ENCODE peak calls at places on chromosomes 5 and 9, in four cellular contexts. Y is IMR-90, C is fibroblast of lung, U is mesenchymal stem cell. P is an unnamed sample.

GRCh38 chr9:89464991-89465390 is 32.9 kb downstream of the SEMA4D start:
- DNase-seq in Y (no peak), C (no peak), U (no peak), P (no peak)

GRCh38 chr5:132901036-132901435 is 27.6 kb downstream of the LEAP2 start:
- DNase-seq in Y (no peak), C (no peak), U (no peak), P (no peak)

GRCh38 chr9:94638335-94639044 is 828 bp downstream of the FBP1 start:
- DNase-seq in Y (no peak), C (no peak), U (no peak), P (no peak)

GRCh38 chr5:171249460-171249859 is 59.6 kb upstream of the TLX3 start:
- DNase-seq in Y (no peak), C (no peak), U (no peak), P (no peak)

GRCh38 chr5:149803641-149804468 is 73.7 kb downstream of the PPARGC1B start:
- DNase-seq in Y (peak; percentile 16), C (no peak), U (peak; percentile 46), P (no peak)

GRCh38 chr5:374631-375335 is 53.3 kb downstream of the AHRR start:
- DNase-seq in Y (no peak), C (no peak), U (no peak), P (no peak)

GRCh38 chr9:121288874-121289553 is 21.1 kb downstream of the GSN start:
- DNase-seq in Y (peak; percentile 74), C (peak; percentile 50), U (peak; percentile 84), P (peak; percentile 45)

GRCh38 chr5:138611295-138612220 is 36.4 kb upstream of the HSPA9 start:
- DNase-seq in Y (no peak), C (peak; percentile 60), U (peak; percentile 66), P (no peak)

GRCh38 chr9:36151306-36152210 is 15.0 kb downstream of the GLIPR2 start:
- DNase-seq in Y (peak; percentile 64), C (peak; percentile 49), U (peak; percentile 87), P (no peak)

GRCh38 chr5:172283020-172283861 is at the start of gene UBTD2:
- DNase-seq in Y (peak; percentile 70), C (peak; percentile 76), U (peak; percentile 86), P (peak; percentile 75)

GRCh38 chr5:73388371-73388684 is 60.2 kb downstream of the FOXD1 start:
- DNase-seq in Y (peak; percentile 63), C (no peak), U (peak; percentile 64), P (no peak)

GRCh38 chr5:88407341-88407740 is 138.7 kb upstream of the TMEM161B start:
- DNase-seq in Y (no peak), C (no peak), U (no peak), P (no peak)

GRCh38 chr5:102678267-102679058 is 76.6 kb upstream of the PAM start:
- DNase-seq in Y (peak; percentile 60), C (peak; percentile 55), U (no peak), P (no peak)

GRCh38 chr9:121310571-121310970 is 42.6 kb downstream of the GSN start:
- DNase-seq in Y (no peak), C (no peak), U (no peak), P (no peak)

GRCh38 chr5:77076961-77077820 is 9.9 kb downstream of the ZBED3 start:
- DNase-seq in Y (peak; percentile 58), C (peak; percentile 59), U (peak; percentile 65), P (peak; percentile 71)

GRCh38 chr9:133987946-133988665 is 4.0 kb downstream of the VAV2 start:
- DNase-seq in Y (no peak), C (no peak), U (no peak), P (no peak)

DNA sequence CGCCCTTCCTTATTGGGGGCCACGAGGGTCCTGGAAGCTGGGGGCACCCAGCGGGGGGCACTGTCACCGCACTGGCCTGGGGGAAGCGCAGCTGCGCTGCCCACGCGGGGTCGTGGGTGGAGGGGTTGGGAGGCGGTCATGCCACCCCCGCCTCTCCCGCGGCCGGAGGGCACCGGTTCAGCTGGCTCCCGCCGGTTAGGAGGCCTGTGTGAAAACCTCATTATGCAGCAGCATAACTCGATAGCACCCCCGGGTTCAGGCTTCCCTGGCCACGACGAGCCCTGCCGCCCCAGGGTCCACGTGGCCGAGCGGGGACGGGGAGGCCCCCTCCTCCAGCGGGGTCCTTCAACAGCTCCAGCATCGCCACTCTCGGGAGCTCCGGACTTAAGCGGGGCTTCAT is 91.2 kb upstream of the ERCC6L2 start:
- DNase-seq in Y (no peak), C (no peak), U (no peak), P (no peak)
- H2AFZ ChIP-seq in Y (no peak overlapping the region), C (no peak overlapping the region), U (no peak overlapping the region), P (no peak overlapping the region)

GRCh38 chr9:112542893-112543292 is 56.3 kb downstream of the KIAA1958 start:
- DNase-seq in Y (no peak), C (no peak), U (no peak), P (no peak)
- H2AFZ ChIP-seq in Y (no peak overlapping the region), C (no peak overlapping the region), U (no peak overlapping the region), P (no peak overlapping the region)

GRCh38 chr9:30925635-30926034 is 1458.8 kb upstream of the ACO1 start:
- DNase-seq in Y (no peak), C (no peak), U (no peak), P (no peak)

DNA sequence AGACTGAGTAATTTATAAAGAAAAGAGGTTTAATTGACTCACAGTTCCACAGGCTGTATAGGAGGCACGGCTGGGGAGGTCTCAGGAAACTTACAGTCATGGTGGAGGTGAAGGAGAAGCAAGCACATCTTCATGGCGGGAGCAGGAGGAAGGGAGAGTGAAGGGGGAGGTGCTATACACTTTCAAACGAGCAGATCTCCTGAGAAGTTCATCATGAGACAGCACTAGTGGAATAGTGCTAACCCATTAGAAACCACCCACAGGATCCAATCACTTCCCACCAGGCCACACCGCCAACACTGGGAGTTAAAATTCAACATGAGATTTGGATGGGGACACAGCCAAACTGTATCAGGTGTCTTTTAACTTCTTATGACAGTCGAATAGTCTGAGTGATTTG is 1459.3 kb upstream of the ACO1 start:
- DNase-seq in Y (no peak), C (no peak), U (no peak), P (no peak)
- H2AFZ ChIP-seq in Y (no peak overlapping the region), C (no peak overlapping the region), U (no peak overlapping the region), P (no peak overlapping the region)

GRCh38 chr9:8365029-8365428 is 565.5 kb upstream of the DMAC1 start:
- DNase-seq in Y (peak; percentile 76), C (peak; percentile 79), U (peak; percentile 54), P (no peak)
- H2AFZ ChIP-seq in Y (no peak overlapping the region), C (no peak overlapping the region), U (no peak overlapping the region), P (no peak overlapping the region)

GRCh38 chr5:129063483-129064136 is 30.9 kb upstream of the ISOC1 start:
- DNase-seq in Y (no peak), C (peak; percentile 65), U (no peak), P (no peak)
- H2AFZ ChIP-seq in Y (no peak overlapping the region), C (no peak overlapping the region), U (no peak overlapping the region), P (no peak overlapping the region)

DNA sequence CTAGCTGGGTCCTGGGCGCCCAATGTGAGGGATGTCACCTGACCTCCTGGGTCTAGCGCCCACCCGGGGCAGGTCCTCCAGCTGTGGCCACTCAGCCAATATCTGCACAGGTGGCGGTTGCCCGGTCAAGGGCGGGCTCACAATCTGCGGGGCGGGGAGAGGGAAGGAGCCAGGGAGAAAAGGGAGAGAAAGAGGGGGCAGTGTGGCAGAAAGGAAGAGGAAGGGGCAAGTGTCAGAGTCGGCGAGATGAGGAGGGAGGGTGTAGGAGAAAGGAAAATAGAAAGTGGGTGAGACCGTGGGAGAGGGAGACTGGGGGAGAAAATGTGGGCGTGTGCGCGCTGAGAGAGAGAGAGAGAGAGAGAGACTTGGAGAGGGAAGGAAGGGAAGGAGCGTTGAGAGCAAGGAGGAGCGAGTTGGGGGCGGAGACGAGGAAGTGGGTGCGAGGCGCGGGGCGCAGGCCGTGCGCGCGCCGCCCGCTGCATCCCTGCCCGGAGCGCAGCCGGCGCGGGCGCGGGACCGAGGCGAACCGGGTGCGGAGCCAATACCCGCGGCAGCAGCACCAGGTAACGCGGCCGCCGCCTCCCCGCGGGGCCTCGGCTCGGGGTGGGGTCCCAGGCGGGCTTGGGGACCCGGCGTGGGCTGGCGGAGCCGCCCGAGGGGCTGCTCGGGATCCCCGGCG is at the start of gene HRH2:
- DNase-seq in Y (no peak), C (no peak), U (peak; percentile 15), P (no peak)
- H2AFZ ChIP-seq in Y (peak within 1 kb of the TSS; percentile 11), C (no peak within 1 kb of the TSS), U (peak within 1 kb of the TSS; percentile 51), P (peak within 1 kb of the TSS; percentile 89)

P was measured in neuronal stem cell.